ENCODE peak calls at places on chromosomes 12 and 14, in eight cellular contexts. R is adipocyte, K is NCI-H345, W is AML-193, O is amniotic stem cell, B is HepG2, S is GM10248, F is left lung. E is an unnamed sample.

GRCh38 chr12:115611477-115611876 is 666.0 kb downstream of the MED13L start:
- DNase-seq in R (no peak), K (no peak), W (no peak), O (no peak), B (no peak), S (no peak), F (no peak), E (no peak)

GRCh38 chr14:24535737-24536136 is 27.7 kb upstream of the CMA1 start:
- DNase-seq in R (no peak), K (no peak), W (no peak), O (no peak), B (no peak), S (no peak), F (no peak), E (no peak)

GRCh38 chr12:124259168-124260066 is 35.5 kb upstream of the RFLNA start:
- DNase-seq in R (no peak), K (no peak), W (peak), O (no peak), B (no peak), S (no peak), F (no peak), E (no peak)

GRCh38 chr12:2902287-2902880 is 11.7 kb downstream of the TULP3 start:
- DNase-seq in R (peak), K (peak), W (no peak), O (no peak), B (no peak), S (no peak), F (no peak), E (no peak)

GRCh38 chr14:105184461-105184860 is 3.3 kb upstream of the NUDT14 start:
- DNase-seq in R (no peak), K (peak), W (no peak), O (no peak), B (no peak), S (no peak), F (no peak), E (no peak)

GRCh38 chr12:49847161-49847560 is 4.3 kb upstream of the BCDIN3D start:
- DNase-seq in R (no peak), K (no peak), W (no peak), O (no peak), B (no peak), S (no peak), F (no peak), E (no peak)

GRCh38 chr12:101076940-101077351 is 133.1 kb downstream of the SLC5A8 start:
- DNase-seq in R (no peak), K (no peak), W (no peak), O (no peak), B (no peak), S (no peak), F (no peak), E (no peak)

GRCh38 chr12:130483616-130484180 is 146.0 kb downstream of the PIWIL1 start:
- DNase-seq in R (no peak), K (no peak), W (no peak), O (no peak), B (no peak), S (no peak), F (no peak), E (no peak)

GRCh38 chr14:24197066-24197465 is 1.8 kb upstream of the TM9SF1 start:
- DNase-seq in R (no peak), K (no peak), W (no peak), O (no peak), B (no peak), S (no peak), F (no peak), E (no peak)

E was measured in nephron progenitor cell.